ENCODE peak calls at places on chromosome 9, in seven cellular contexts. J, R, I, S, B, X and C are unnamed samples.

GRCh38 chr9:107292811-107293554 is 9.9 kb downstream of the RAD23B start:
- DNase-seq in J (no peak), S (no peak), X (no peak), B (no peak), R (no peak), I (no peak), C (no peak)

GRCh38 chr9:111668026-111668573 is 6.7 kb downstream of the GNG10 start:
- DNase-seq in R (no peak), S (no peak), J (no peak), I (no peak), X (no peak), B (no peak), C (no peak)

GRCh38 chr9:133739408-133740280 is 1.5 kb upstream of the SARDH start:
- DNase-seq in I (no peak), X (no peak), B (no peak), J (no peak), S (peak; percentile 56), R (no peak), C (no peak)

GRCh38 chr9:137801023-137801319 is 76.6 kb upstream of the CACNA1B start:
- DNase-seq in I (no peak), S (no peak), B (no peak), X (no peak), R (no peak), J (no peak), C (no peak)

GRCh38 chr9:127076860-127077657 is 45.4 kb downstream of the ANGPTL2 start:
- DNase-seq in I (no peak), B (no peak), J (peak; percentile 24), R (no peak), X (no peak), S (no peak), C (no peak)

GRCh38 chr9:72333758-72334157 is 31.2 kb downstream of the ZFAND5 start:
- DNase-seq in I (no peak), S (no peak), R (no peak), B (peak; percentile 7), J (no peak), X (no peak), C (no peak)

GRCh38 chr9:16352791-16353401 is 517.6 kb downstream of the BNC2 start:
- DNase-seq in J (peak; percentile 67), B (no peak), S (no peak), X (no peak), R (no peak), I (no peak), C (no peak)

GRCh38 chr9:18405240-18405639 is 68.7 kb upstream of the ADAMTSL1 start:
- DNase-seq in J (peak; percentile 22), S (no peak), X (no peak), I (no peak), R (no peak), B (no peak), C (no peak)

GRCh38 chr9:123866497-123866896 is 63.4 kb downstream of the DENND1A start:
- DNase-seq in X (no peak), R (no peak), S (no peak), J (peak; percentile 70), I (no peak), B (no peak), C (no peak)

GRCh38 chr9:13485068-13485596 is 205.6 kb upstream of the MPDZ start:
- DNase-seq in B (no peak), J (peak; percentile 95), I (no peak), X (no peak), S (peak; percentile 76), R (peak; percentile 30), C (peak; percentile 39)

GRCh38 chr9:7118653-7119052 is 360.9 kb downstream of the KDM4C start:
- DNase-seq in B (no peak), X (peak; percentile 51), S (no peak), R (no peak), I (no peak), J (no peak), C (no peak)

GRCh38 chr9:35712762-35713400 is 19.1 kb downstream of the TLN1 start:
- DNase-seq in I (no peak), S (no peak), B (no peak), X (no peak), J (no peak), R (no peak), C (no peak)

GRCh38 chr9:87160148-87161107 is 213.1 kb upstream of the GAS1 start:
- DNase-seq in X (no peak), B (no peak), J (no peak), I (no peak), R (no peak), S (no peak), C (no peak)

GRCh38 chr9:78676009-78676408 is 379.1 kb downstream of the PSAT1 start:
- DNase-seq in I (no peak), X (no peak), S (no peak), R (no peak), B (no peak), J (peak; percentile 42), C (no peak)

GRCh38 chr9:103649086-103649485 is 445.0 kb upstream of the SMC2 start:
- DNase-seq in I (no peak), J (peak; percentile 4), B (no peak), S (no peak), X (no peak), R (no peak), C (no peak)

GRCh38 chr9:133733074-133733408 is 5.1 kb downstream of the SARDH start:
- DNase-seq in S (no peak), J (no peak), R (no peak), B (no peak), X (no peak), I (no peak), C (no peak)

GRCh38 chr9:91714020-91714721 is 235.9 kb downstream of the ROR2 start:
- DNase-seq in I (no peak), J (peak; percentile 77), R (peak; percentile 81), B (peak; percentile 27), S (no peak), X (peak; percentile 61), C (no peak)

GRCh38 chr9:133919253-133920115 is 72.6 kb downstream of the VAV2 start:
- DNase-seq in I (no peak), X (no peak), R (no peak), B (no peak), S (no peak), J (peak; percentile 54), C (no peak)

GRCh38 chr9:115694014-115694413 is 459.6 kb upstream of the PAPPA start:
- DNase-seq in X (peak; percentile 3), R (no peak), I (no peak), S (peak; percentile 47), J (peak; percentile 99), B (no peak), C (no peak)

GRCh38 chr9:6498982-6499381 is 86.0 kb downstream of the UHRF2 start:
- DNase-seq in X (no peak), R (no peak), J (peak; percentile 37), B (no peak), I (no peak), S (no peak), C (no peak)

GRCh38 chr9:110027624-110028023 is 180.3 kb downstream of the C9orf152 start:
- DNase-seq in J (peak; percentile 92), X (no peak), R (no peak), S (no peak), I (no peak), B (no peak), C (no peak)
- H3K4me3 ChIP-seq in J (no peak overlapping the region), X (no peak overlapping the region), R (no peak overlapping the region), S (no peak overlapping the region), I (no peak overlapping the region), B (no peak overlapping the region), C (no peak overlapping the region)

GRCh38 chr9:124940521-124940893 is 376 bp downstream of the GOLGA1 start:
- DNase-seq in X (no peak), S (no peak), B (peak; percentile 93), J (no peak), I (no peak), R (no peak), C (no peak)

GRCh38 chr9:124946167-124946566 is 5.3 kb upstream of the GOLGA1 start:
- DNase-seq in I (no peak), X (no peak), S (no peak), R (no peak), J (no peak), B (no peak), C (no peak)

GRCh38 chr9:124940894-124941688 is at the start of gene GOLGA1:
- DNase-seq in I (peak; percentile 64), R (peak; percentile 95), X (peak; percentile 96), B (peak; percentile 95), J (peak; percentile 95), S (peak; percentile 97), C (peak; percentile 82)

GRCh38 chr9:124939944-124940343 is 939 bp downstream of the GOLGA1 start:
- DNase-seq in I (no peak), B (peak; percentile 28), S (no peak), X (no peak), J (no peak), R (no peak), C (no peak)

DNA sequence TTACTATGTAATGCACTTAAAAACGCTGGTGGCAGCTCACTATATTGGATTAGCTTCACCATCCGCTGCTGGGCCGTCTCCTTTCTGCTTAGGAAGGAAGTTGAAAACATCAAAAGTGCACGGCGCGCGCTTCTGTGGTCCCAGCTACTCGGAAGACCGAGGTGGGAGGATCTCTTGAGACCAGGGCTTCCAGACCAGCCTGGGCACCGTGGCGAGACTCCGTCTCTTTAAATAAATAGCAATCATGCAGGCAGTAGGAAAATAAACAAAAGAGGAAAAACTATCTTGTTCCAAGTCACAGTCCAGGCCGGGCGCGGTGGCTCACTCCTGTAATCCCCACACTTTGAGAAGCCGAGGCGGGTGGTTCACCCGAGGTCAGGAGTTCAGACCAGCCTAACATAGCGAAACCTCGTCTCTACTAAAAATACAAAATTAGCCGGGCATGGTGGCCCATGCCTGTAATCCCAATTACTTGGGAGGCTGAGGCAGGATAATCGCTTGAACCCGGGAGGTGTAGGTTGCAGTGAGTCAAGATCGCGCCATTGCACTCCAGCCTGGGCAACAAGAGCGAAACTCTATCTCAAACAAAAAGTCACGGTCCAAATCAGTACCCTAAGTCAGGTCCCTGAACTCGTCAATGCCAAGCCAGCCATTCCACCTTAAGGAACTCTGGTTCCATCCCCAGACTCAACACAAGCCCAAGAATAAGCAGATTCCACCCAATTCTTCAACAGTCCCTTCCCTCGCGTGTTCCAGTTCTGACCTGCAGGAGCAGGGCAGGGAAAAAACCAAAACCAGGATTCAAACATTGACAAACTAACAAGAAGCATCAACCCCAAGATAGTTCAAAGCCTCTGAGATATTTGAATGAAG is 1.0 kb upstream of the GOLGA1 start:
- DNase-seq in J (peak; percentile 59), B (peak; percentile 88), I (no peak), S (peak; percentile 75), R (peak; percentile 56), X (peak; percentile 83), C (no peak)
- TF ChIP-seq CTCF in J (no peak), B (no peak), I (no peak), S (no peak), R (no peak), X (no peak), C (no peak)

GRCh38 chr9:114590328-114590727 is 2.8 kb downstream of the ATP6V1G1 start:
- DNase-seq in J (no peak), S (no peak), B (no peak), X (no peak), R (no peak), I (no peak), C (no peak)
- H3K4me3 ChIP-seq in J (no peak overlapping the region), S (no peak overlapping the region), B (no peak overlapping the region), X (no peak overlapping the region), R (no peak overlapping the region), I (no peak overlapping the region), C (no peak overlapping the region)

DNA sequence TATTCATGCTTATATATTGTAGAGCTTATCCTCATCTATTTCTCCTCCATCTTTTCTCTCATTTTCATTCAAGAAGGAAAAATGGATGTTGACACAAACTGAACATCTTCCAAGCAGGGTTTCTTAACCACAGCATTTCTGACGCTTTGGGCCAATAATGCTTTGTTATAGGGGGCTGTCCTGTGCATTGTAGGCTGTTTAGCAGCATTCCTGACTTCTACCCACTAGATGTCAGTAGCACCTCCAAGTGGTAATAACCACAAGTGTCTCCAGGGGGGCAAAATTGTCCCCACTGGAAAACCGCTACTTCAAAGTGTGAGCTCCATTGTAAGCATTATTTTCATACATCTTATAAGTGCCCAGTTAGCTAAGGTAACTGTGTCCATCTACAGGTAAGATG is 2.6 kb upstream of the TXNDC8 start:
- DNase-seq in B (peak; percentile 11), S (no peak), R (no peak), J (peak; percentile 49), X (peak; percentile 11), I (no peak), C (no peak)
- TF ChIP-seq CTCF in B (peak; percentile 69), S (no peak), R (no peak), J (peak; percentile 62), X (peak; percentile 16), I (peak; percentile 63), C (no peak)